ENCODE peak calls at places on chromosomes 3 and 15, in four cellular contexts. A is esophagus squamous epithelium, K is ovary, I is A673. V is an unnamed sample. For H3K4me1, the result is how much of the 10 kb centered on the place peaks cover.

GRCh38 chr15:51917493-51917892 is 54.1 kb downstream of the LEO1 start:
- DNase-seq in I (peak), K (no peak), A (no peak), V (peak)

GRCh38 chr15:20340331-20340811 is 201.2 kb downstream of the GOLGA6L6 start:
- DNase-seq in I (no peak), A (no peak), K (peak), V (peak)

GRCh38 chr3:126105691-126106187 is 21.8 kb upstream of the SLC41A3 start:
- DNase-seq in I (no peak), A (no peak), K (peak), V (peak)

GRCh38 chr3:187973977-187974856 is 179.7 kb upstream of the LPP start:
- DNase-seq in A (no peak), I (no peak), K (no peak), V (no peak)

GRCh38 chr3:49554639-49555265 is 475 bp downstream of the BSN start:
- DNase-seq in A (no peak), K (no peak), I (peak), V (peak)

GRCh38 chr15:78208887-78209645 is 25.3 kb downstream of the ACSBG1 start:
- DNase-seq in A (no peak), K (no peak), I (no peak), V (no peak)

GRCh38 chr3:47643092-47643491 is 64.4 kb upstream of the CSPG5 start:
- DNase-seq in K (no peak), A (no peak), I (peak), V (no peak)

GRCh38 chr15:36814085-36814484 is 234.7 kb downstream of the CDIN1 start:
- DNase-seq in I (no peak), K (no peak), A (no peak), V (no peak)

GRCh38 chr3:9862391-9863235 is 17.4 kb downstream of the CIDEC start:
- DNase-seq in K (peak), I (no peak), A (no peak), V (peak)

GRCh38 chr15:95845862-95846515 is 484.5 kb upstream of the NR2F2 start:
- DNase-seq in I (no peak), A (no peak), K (peak), V (no peak)

GRCh38 chr3:142029791-142030190 is 119.6 kb downstream of the TFDP2 start:
- DNase-seq in A (no peak), K (no peak), I (no peak), V (no peak)

GRCh38 chr15:39429898-39430357 is 151.0 kb upstream of the THBS1 start:
- DNase-seq in K (no peak), A (no peak), I (no peak), V (peak)

GRCh38 chr3:188571531-188572115 is 417.7 kb downstream of the LPP start:
- DNase-seq in K (no peak), A (no peak), I (no peak), V (no peak)

GRCh38 chr3:50185230-50185629 is 6.2 kb upstream of the GNAT1 start:
- DNase-seq in A (no peak), I (no peak), K (no peak), V (no peak)

GRCh38 chr15:75620776-75621536 is 4.6 kb downstream of the SNUPN start:
- DNase-seq in A (peak), K (peak), I (peak), V (peak)

GRCh38 chr3:54916722-54917121 is 11.1 kb downstream of the LRTM1 start:
- DNase-seq in A (no peak), K (no peak), I (no peak), V (no peak)

GRCh38 chr3:21477896-21478295 is 273.1 kb downstream of the ZNF385D start:
- DNase-seq in I (no peak), A (no peak), K (no peak), V (no peak)

DNA sequence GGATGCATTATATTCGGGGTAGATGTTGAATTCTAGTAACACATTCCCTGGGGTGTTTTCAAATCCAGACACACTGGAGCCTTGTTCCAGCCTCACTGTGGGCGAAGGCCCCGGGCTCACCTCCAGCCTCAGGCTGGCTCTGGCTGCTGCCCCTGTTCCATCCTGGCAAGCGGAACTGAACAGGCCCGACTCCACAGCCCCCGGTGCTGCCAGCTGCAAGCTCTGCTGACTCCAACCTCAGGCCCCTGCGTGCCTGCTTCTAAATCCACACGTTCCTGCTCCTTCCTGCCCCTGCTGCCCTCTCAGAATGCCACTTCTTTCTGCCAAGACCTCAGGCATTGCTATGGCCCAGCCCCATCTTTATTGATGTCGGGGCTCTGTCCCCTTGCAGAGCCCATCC is 90.6 kb downstream of the LIPC start:
- DNase-seq in K (no peak), I (no peak), A (no peak), V (no peak)
- H3K4me1 ChIP-seq in K (under half), I (under half), A (under half), V (under half)

GRCh38 chr3:192772495-192772894 is 45.2 kb upstream of the FGF12 start:
- DNase-seq in A (no peak), K (no peak), I (peak), V (peak)
- H3K4me1 ChIP-seq in A (under half), K (under half), I (under half), V (under half)

DNA sequence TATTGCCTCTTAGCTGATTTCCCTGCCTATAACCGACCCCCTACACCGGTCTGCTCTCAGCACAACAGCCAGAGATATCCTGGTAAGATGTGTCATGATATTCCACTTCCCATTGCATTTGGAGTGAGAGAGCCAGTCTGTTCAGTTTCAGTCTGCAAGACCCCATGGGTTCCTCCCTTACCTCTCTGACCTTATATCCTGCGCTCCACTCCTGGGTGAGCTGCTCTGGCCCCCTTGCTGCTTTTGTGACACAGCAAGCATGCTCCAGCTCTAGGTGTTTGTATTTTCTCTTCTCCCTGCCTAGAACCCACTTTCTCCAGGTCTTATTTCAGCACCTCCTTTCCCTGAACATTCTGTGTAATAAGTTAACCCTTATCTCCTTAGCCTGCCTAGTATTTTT is 44.1 kb downstream of the CMTM8 start:
- DNase-seq in I (no peak), A (no peak), K (no peak), V (no peak)
- H3K4me1 ChIP-seq in I (under half), A (under half), K (under half), V (under half)

GRCh38 chr3:83003917-83004316 is 1242.5 kb upstream of the GBE1 start:
- DNase-seq in K (no peak), I (no peak), A (no peak), V (no peak)
- H3K4me1 ChIP-seq in K (under half), I (under half), A (under half), V (under half)

GRCh38 chr3:13556937-13557336 is 8.0 kb downstream of the FBLN2 start:
- DNase-seq in A (no peak), K (no peak), I (no peak), V (no peak)

GRCh38 chr3:13553686-13554085 is 4.8 kb downstream of the FBLN2 start:
- DNase-seq in K (no peak), I (no peak), A (no peak), V (no peak)

GRCh38 chr3:13556214-13556613 is 7.3 kb downstream of the FBLN2 start:
- DNase-seq in A (no peak), I (no peak), K (no peak), V (no peak)

GRCh38 chr3:13557417-13557816 is 8.5 kb downstream of the FBLN2 start:
- DNase-seq in I (no peak), A (no peak), K (no peak), V (no peak)

DNA sequence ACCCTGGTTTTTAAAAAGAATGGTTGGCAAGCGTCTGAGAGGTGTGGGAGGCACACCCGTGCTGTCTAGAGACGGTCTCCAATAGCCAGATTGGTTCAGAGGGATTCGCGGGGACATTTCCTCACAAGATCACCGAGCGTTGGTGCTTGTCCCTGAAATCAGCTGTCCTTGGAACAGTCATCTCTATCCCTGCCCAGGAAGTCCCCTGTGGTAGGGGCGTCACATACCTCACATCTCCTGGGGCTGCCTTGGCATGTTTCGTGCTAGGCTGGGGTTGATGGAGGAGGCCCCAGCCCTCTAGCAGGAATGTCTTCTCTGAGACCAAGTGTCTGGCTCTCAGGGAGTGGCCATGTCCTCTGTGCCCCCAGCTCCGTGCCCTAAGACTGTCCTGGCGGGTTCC is 6.8 kb downstream of the FBLN2 start:
- DNase-seq in A (no peak), I (no peak), K (no peak), V (no peak)
- H3K4me1 ChIP-seq in A (under half), I (under half), K (under half), V (under half)

GRCh38 chr15:60534051-60534450 is 55.1 kb upstream of the ICE2 start:
- DNase-seq in I (no peak), K (no peak), A (no peak), V (no peak)

GRCh38 chr15:60530168-60530567 is 51.2 kb upstream of the ICE2 start:
- DNase-seq in A (no peak), I (no peak), K (no peak), V (no peak)

GRCh38 chr15:60530653-60531052 is 51.7 kb upstream of the ICE2 start:
- DNase-seq in I (no peak), A (no peak), K (no peak), V (no peak)

GRCh38 chr15:60529332-60529731 is 50.4 kb upstream of the ICE2 start:
- DNase-seq in K (no peak), I (no peak), A (no peak), V (no peak)

GRCh38 chr15:60531811-60532210 is 52.9 kb upstream of the ICE2 start:
- DNase-seq in I (no peak), K (no peak), A (no peak), V (no peak)
- H3K4me1 ChIP-seq in I (under half), K (under half), A (under half), V (under half)

GRCh38 chr3:81758275-81758674 is 3.2 kb downstream of the GBE1 start:
- DNase-seq in K (no peak), I (no peak), A (no peak), V (peak)
- H3K4me1 ChIP-seq in K (under half), I (under half), A (under half), V (under half)

GRCh38 chr15:63517202-63517601 is 12.8 kb downstream of the USP3 start:
- DNase-seq in K (no peak), I (no peak), A (no peak), V (no peak)
- H3K4me1 ChIP-seq in K (under half), I (under half), A (under half), V (under half)

GRCh38 chr15:92922405-92923002 is 22.4 kb downstream of the CHD2 start:
- DNase-seq in A (no peak), I (no peak), K (no peak), V (no peak)

GRCh38 chr15:92917606-92918407 is 17.7 kb downstream of the CHD2 start:
- DNase-seq in I (peak), K (peak), A (peak), V (peak)

GRCh38 chr15:92924216-92924615 is 24.1 kb downstream of the CHD2 start:
- DNase-seq in K (no peak), A (no peak), I (no peak), V (no peak)

GRCh38 chr15:92920595-92921169 is 20.6 kb downstream of the CHD2 start:
- DNase-seq in A (no peak), K (no peak), I (no peak), V (no peak)

GRCh38 chr15:92921215-92922131 is 21.3 kb downstream of the CHD2 start:
- DNase-seq in I (no peak), A (no peak), K (no peak), V (peak)
- H3K4me1 ChIP-seq in I (under half), A (under half), K (under half), V (under half)

DNA sequence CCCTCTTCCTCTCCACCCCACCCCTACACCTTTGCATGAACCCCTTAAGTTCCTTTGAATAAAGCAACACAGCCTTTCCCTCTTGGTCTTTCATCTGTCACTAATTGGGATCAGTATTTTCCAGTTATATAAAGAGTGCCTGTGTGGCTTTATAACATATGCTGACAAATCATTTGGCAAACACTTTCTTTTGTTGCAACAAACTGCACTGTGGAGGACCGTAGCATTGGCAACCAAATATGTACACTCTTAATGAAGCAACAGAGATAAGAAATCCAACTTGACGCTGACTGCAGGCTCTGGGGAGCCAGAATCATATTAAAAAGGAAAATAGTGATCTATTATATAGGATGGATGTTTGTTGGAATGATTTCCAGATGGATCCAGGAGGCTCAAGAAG is 120.1 kb upstream of the PRICKLE2 start:
- DNase-seq in A (no peak), K (no peak), I (no peak), V (no peak)
- H3K4me1 ChIP-seq in A (under half), K (under half), I (under half), V (under half)

V was measured in osteoblast.